ENCODE peak calls at places on chromosome 12, in eight cellular contexts. I, O, W, Q, J, Y, D and G are unnamed samples.

GRCh38 chr12:47988073-47989022 is 15.9 kb downstream of the COL2A1 start:
- DNase-seq in I (no peak), O (no peak), W (no peak), Q (no peak), J (no peak), Y (peak), D (peak), G (no peak)

GRCh38 chr12:119180380-119181040 is 1.8 kb downstream of the HSPB8 start:
- DNase-seq in I (peak), O (no peak), W (peak), Q (peak), J (no peak), Y (peak), D (peak), G (peak)

GRCh38 chr12:77002382-77002781 is 63.0 kb downstream of the E2F7 start:
- DNase-seq in I (no peak), O (no peak), W (no peak), Q (no peak), J (no peak), Y (no peak), D (no peak), G (no peak)

GRCh38 chr12:52082026-52082667 is 2.6 kb downstream of the SMIM41 start:
- DNase-seq in I (no peak), O (no peak), W (peak), Q (no peak), J (no peak), Y (peak), D (no peak), G (no peak)

GRCh38 chr12:571795-572531 is 91.3 kb downstream of the NINJ2 start:
- DNase-seq in I (no peak), O (no peak), W (peak), Q (no peak), J (no peak), Y (no peak), D (peak), G (no peak)

GRCh38 chr12:99386907-99387306 is 260.6 kb upstream of the GARIN6 start:
- DNase-seq in I (no peak), O (peak), W (peak), Q (no peak), J (no peak), Y (no peak), D (peak), G (no peak)

GRCh38 chr12:3559601-3560294 is 68.7 kb downstream of the PRMT8 start:
- DNase-seq in I (no peak), O (no peak), W (no peak), Q (no peak), J (no peak), Y (no peak), D (no peak), G (no peak)

GRCh38 chr12:123379391-123379790 is 4.5 kb upstream of the KMT5A start:
- DNase-seq in I (no peak), O (no peak), W (no peak), Q (no peak), J (no peak), Y (no peak), D (no peak), G (no peak)

GRCh38 chr12:106035421-106035820 is 103.3 kb downstream of the NUAK1 start:
- DNase-seq in I (no peak), O (no peak), W (no peak), Q (no peak), J (no peak), Y (no peak), D (no peak), G (no peak)

GRCh38 chr12:546920-547845 is 87.4 kb downstream of the B4GALNT3 start:
- DNase-seq in I (peak), O (peak), W (peak), Q (peak), J (no peak), Y (peak), D (peak), G (peak)

GRCh38 chr12:26271889-26272492 is 76.6 kb downstream of the SSPN start:
- DNase-seq in I (no peak), O (peak), W (peak), Q (peak), J (no peak), Y (peak), D (peak), G (peak)

GRCh38 chr12:47360771-47361388 is 281.1 kb upstream of the AMIGO2 start:
- DNase-seq in I (no peak), O (no peak), W (no peak), Q (no peak), J (no peak), Y (no peak), D (no peak), G (no peak)

GRCh38 chr12:100127766-100128508 is 14.7 kb downstream of the BLTP3B start:
- DNase-seq in I (no peak), O (no peak), W (peak), Q (no peak), J (no peak), Y (peak), D (no peak), G (no peak)

GRCh38 chr12:97639702-97640101 is 177.1 kb downstream of the RMST start:
- DNase-seq in I (no peak), O (no peak), W (peak), Q (no peak), J (no peak), Y (no peak), D (peak), G (no peak)

GRCh38 chr12:39990122-39991101 is 115.5 kb downstream of the SLC2A13 start:
- DNase-seq in I (no peak), O (no peak), W (peak), Q (no peak), J (no peak), Y (peak), D (peak), G (peak)

GRCh38 chr12:116092162-116092561 is 185.3 kb downstream of the MED13L start:
- DNase-seq in I (no peak), O (no peak), W (no peak), Q (no peak), J (no peak), Y (no peak), D (no peak), G (no peak)

GRCh38 chr12:50241178-50241577 is 42.1 kb downstream of the LIMA1 start:
- DNase-seq in I (no peak), O (no peak), W (no peak), Q (no peak), J (no peak), Y (no peak), D (no peak), G (no peak)

GRCh38 chr12:80374615-80375014 is 69.4 kb upstream of the PTPRQ start:
- DNase-seq in I (no peak), O (no peak), W (no peak), Q (no peak), J (no peak), Y (no peak), D (peak), G (no peak)

GRCh38 chr12:119711693-119712092 is 43.8 kb downstream of the PRKAB1 start:
- DNase-seq in I (no peak), O (no peak), W (no peak), Q (no peak), J (no peak), Y (no peak), D (no peak), G (no peak)

GRCh38 chr12:132327351-132328171 is 1.8 kb downstream of the GALNT9 start:
- DNase-seq in I (peak), O (peak), W (peak), Q (peak), J (peak), Y (peak), D (peak), G (peak)

GRCh38 chr12:67431436-67432049 is 162.4 kb downstream of the CAND1 start:
- DNase-seq in I (no peak), O (no peak), W (no peak), Q (no peak), J (no peak), Y (no peak), D (no peak), G (no peak)

GRCh38 chr12:71578694-71579258 is 84.9 kb downstream of the ZFC3H1 start:
- DNase-seq in I (no peak), O (no peak), W (no peak), Q (no peak), J (no peak), Y (no peak), D (no peak), G (no peak)

GRCh38 chr12:125092872-125093680 is 27.8 kb downstream of the AACS start:
- DNase-seq in I (no peak), O (no peak), W (peak), Q (peak), J (no peak), Y (peak), D (peak), G (peak)

GRCh38 chr12:94329366-94329765 is 130.3 kb downstream of the CEP83 start:
- DNase-seq in I (no peak), O (no peak), W (no peak), Q (no peak), J (no peak), Y (no peak), D (no peak), G (no peak)

GRCh38 chr12:100356646-100357223 is at the start of gene SLC17A8:
- DNase-seq in I (no peak), O (no peak), W (no peak), Q (no peak), J (no peak), Y (no peak), D (peak), G (no peak)

GRCh38 chr12:6953417-6954315 is 2.5 kb downstream of the PTPN6 start:
- DNase-seq in I (no peak), O (no peak), W (no peak), Q (peak), J (no peak), Y (no peak), D (no peak), G (peak)

GRCh38 chr12:57838594-57839302 is 7.8 kb downstream of the CTDSP2 start:
- DNase-seq in I (no peak), O (no peak), W (peak), Q (no peak), J (no peak), Y (no peak), D (no peak), G (no peak)

GRCh38 chr12:66087365-66087943 is 43.1 kb downstream of the LLPH start:
- DNase-seq in I (no peak), O (peak), W (peak), Q (peak), J (no peak), Y (peak), D (peak), G (peak)

GRCh38 chr12:15597125-15597830 is 191.9 kb downstream of the EPS8 start:
- DNase-seq in I (no peak), O (no peak), W (no peak), Q (no peak), J (no peak), Y (no peak), D (no peak), G (no peak)

GRCh38 chr12:12788131-12788530 is 2.7 kb downstream of the APOLD1 start:
- DNase-seq in I (no peak), O (no peak), W (peak), Q (no peak), J (no peak), Y (no peak), D (no peak), G (no peak)

GRCh38 chr12:16604853-16605252 is 1.1 kb downstream of the LMO3 start:
- DNase-seq in I (no peak), O (no peak), W (peak), Q (no peak), J (no peak), Y (no peak), D (no peak), G (no peak)

GRCh38 chr12:19166956-19167355 is 37.4 kb downstream of the PLEKHA5 start:
- DNase-seq in I (no peak), O (no peak), W (no peak), Q (no peak), J (no peak), Y (no peak), D (no peak), G (no peak)

GRCh38 chr12:117013726-117014125 is 85.5 kb downstream of the TESC start:
- DNase-seq in I (no peak), O (no peak), W (peak), Q (no peak), J (no peak), Y (no peak), D (peak), G (no peak)

GRCh38 chr12:106082216-106083175 is 56.3 kb downstream of the NUAK1 start:
- DNase-seq in I (no peak), O (no peak), W (no peak), Q (no peak), J (no peak), Y (peak), D (peak), G (no peak)

GRCh38 chr12:34244608-34245007 is 222.3 kb downstream of the ALG10 start:
- DNase-seq in I (no peak), O (no peak), W (no peak), Q (no peak), J (no peak), Y (no peak), D (no peak), G (no peak)

GRCh38 chr12:89521348-89522238 is 3.0 kb downstream of the GALNT4 start:
- DNase-seq in I (no peak), O (no peak), W (no peak), Q (no peak), J (no peak), Y (no peak), D (peak), G (no peak)

GRCh38 chr12:5872745-5873144 is 72.3 kb downstream of the ANO2 start:
- DNase-seq in I (no peak), O (peak), W (no peak), Q (no peak), J (no peak), Y (peak), D (peak), G (no peak)